ENCODE peak calls at places on chromosomes 1 and 21, in nine cellular contexts. Q is brain microvascular endothelial cell, D is AG09319, H is lower lobe of right lung, X is astrocyte of the cerebellum, R is hepatocyte, Y is dorsolateral prefrontal cortex, P is neural crest cell, F is Peyer's patch. K is an unnamed sample.

GRCh38 chr1:10973552-10973951 is 38.9 kb upstream of the TARDBP start:
- DNase-seq in Y (no peak), H (no peak), D (peak; percentile 59), P (no peak), X (no peak), F (no peak), Q (no peak), R (no peak), K (no peak)

GRCh38 chr1:244347942-244348341 is 103.8 kb downstream of the ADSS2 start:
- DNase-seq in D (no peak), P (no peak), H (no peak), Q (no peak), R (peak; percentile 73), X (no peak), F (no peak), Y (no peak), K (no peak)

GRCh38 chr21:45532826-45533730 is 9.2 kb downstream of the SLC19A1 start:
- DNase-seq in P (no peak), D (no peak), H (peak; percentile 56), X (no peak), Y (no peak), R (no peak), Q (no peak), F (peak; percentile 87), K (no peak)

GRCh38 chr1:173914366-173914871 is 2.7 kb downstream of the SERPINC1 start:
- DNase-seq in R (peak; percentile 21), F (no peak), D (no peak), X (no peak), Y (no peak), Q (peak; percentile 20), H (no peak), P (peak; percentile 8), K (peak; percentile 58)

GRCh38 chr1:226019550-226019949 is 20.4 kb upstream of the SDE2 start:
- DNase-seq in Q (no peak), P (no peak), F (no peak), Y (no peak), X (no peak), D (no peak), R (no peak), H (no peak), K (no peak)

GRCh38 chr1:145690587-145691558 is 16.3 kb downstream of the PDZK1 start:
- DNase-seq in Y (no peak), F (no peak), D (peak; percentile 20), Q (peak; percentile 55), X (peak; percentile 76), P (no peak), R (no peak), H (no peak), K (peak; percentile 34)

GRCh38 chr1:34970220-34970735 is 14.9 kb downstream of the TMEM35B start:
- DNase-seq in Q (no peak), Y (no peak), X (no peak), D (no peak), P (no peak), H (no peak), R (no peak), F (no peak), K (no peak)

GRCh38 chr1:222880586-222880985 is 65.7 kb downstream of the DISP1 start:
- DNase-seq in D (no peak), P (no peak), R (no peak), Q (peak; percentile 70), X (peak; percentile 8), F (no peak), H (no peak), Y (no peak), K (no peak)

GRCh38 chr1:230430499-230430898 is 4.4 kb upstream of the PGBD5 start:
- DNase-seq in Y (no peak), R (no peak), H (no peak), X (no peak), F (no peak), D (no peak), Q (no peak), P (no peak), K (no peak)

GRCh38 chr21:45769239-45769758 is 125.8 kb downstream of the PCBP3 start:
- DNase-seq in F (no peak), X (no peak), Q (no peak), H (no peak), R (no peak), Y (no peak), D (no peak), P (no peak), K (no peak)

GRCh38 chr1:20660363-20661234 is 570 bp downstream of the DDOST start:
- DNase-seq in X (no peak), Q (no peak), R (no peak), P (no peak), D (no peak), Y (no peak), F (no peak), H (no peak), K (no peak)

GRCh38 chr1:20662110-20662475 is 924 bp upstream of the DDOST start:
- DNase-seq in H (no peak), R (no peak), F (no peak), D (no peak), P (no peak), Y (no peak), Q (no peak), X (no peak), K (no peak)

GRCh38 chr1:20663969-20664715 is 3.0 kb upstream of the DDOST start:
- DNase-seq in D (no peak), R (no peak), P (no peak), Q (no peak), H (no peak), Y (no peak), F (no peak), X (no peak), K (no peak)

GRCh38 chr1:20663365-20663764 is 2.2 kb upstream of the DDOST start:
- DNase-seq in P (no peak), F (no peak), R (no peak), D (no peak), X (no peak), Y (no peak), H (no peak), Q (no peak), K (no peak)

DNA sequence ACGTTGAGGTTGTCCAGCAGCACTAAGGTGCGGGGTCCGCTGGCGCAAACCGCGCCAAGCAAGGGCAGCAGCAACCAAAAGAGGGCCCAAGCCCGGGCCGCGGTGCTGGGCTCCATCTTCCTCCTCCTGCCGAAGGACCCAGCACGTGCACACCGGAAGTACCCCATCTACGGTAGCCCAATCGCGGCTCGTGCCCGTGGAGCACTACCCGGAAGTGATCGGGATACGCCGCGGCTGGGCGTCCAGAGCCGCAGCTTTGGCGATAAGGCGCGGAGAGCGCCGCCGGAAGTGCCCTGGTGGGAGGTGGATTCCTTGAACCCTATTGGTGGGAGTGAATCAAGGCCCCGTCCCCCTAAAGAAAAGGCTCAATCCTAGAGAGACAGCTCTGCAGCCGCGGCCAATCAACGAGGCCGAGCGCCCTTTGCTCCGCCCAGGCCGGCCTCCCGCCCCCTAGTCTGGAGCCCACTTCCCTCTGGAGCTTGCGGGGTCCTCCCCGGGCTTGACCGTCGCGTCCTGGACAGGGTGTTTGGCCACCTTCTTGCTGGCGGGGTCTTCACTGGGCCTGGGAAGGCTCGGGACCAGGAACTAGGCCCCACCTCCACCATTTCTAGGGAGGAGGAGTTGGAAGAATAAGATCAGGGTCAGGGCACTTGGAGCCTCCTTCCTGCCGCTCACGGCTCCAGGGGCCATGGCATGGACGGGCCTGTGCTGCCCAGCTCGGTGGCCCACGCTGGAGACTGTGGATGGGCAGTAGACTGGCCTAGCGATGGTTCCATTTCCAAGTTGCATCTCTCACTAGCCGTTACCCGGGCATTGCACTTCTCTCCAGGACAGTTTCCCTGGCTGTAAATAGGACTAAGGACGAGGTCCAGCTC is at the start of gene DDOST:
- DNase-seq in P (peak; percentile 89), Q (peak; percentile 97), Y (peak; percentile 98), R (peak; percentile 98), X (peak; percentile 95), F (peak; percentile 96), D (peak; percentile 91), H (peak; percentile 97), K (peak; percentile 92)
- TF ChIP-seq CTCF in P (peak; percentile 55), Q (peak; percentile 60), Y (peak; percentile 56), R (peak; percentile 58), X (peak; percentile 46), F (peak; percentile 58), D (peak; percentile 51), H (peak; percentile 59), K (no peak)

GRCh38 chr1:73452522-73452921 is 745.5 kb downstream of the LRRIQ3 start:
- DNase-seq in R (no peak), X (no peak), P (no peak), H (no peak), Q (no peak), Y (no peak), F (no peak), D (no peak), K (no peak)
- TF ChIP-seq CTCF in R (peak; percentile 33), X (peak; percentile 28), P (peak; percentile 34), H (no peak), Q (no peak), Y (no peak), F (no peak), D (no peak), K (no peak)

GRCh38 chr1:43034195-43034658 is 75.6 kb upstream of the SLC2A1 start:
- DNase-seq in X (no peak), F (peak; percentile 64), P (no peak), D (no peak), R (no peak), Y (no peak), H (no peak), Q (no peak), K (no peak)

GRCh38 chr1:43036457-43036827 is 77.8 kb upstream of the SLC2A1 start:
- DNase-seq in P (no peak), F (no peak), D (no peak), H (no peak), Y (no peak), X (no peak), Q (no peak), R (no peak), K (no peak)

GRCh38 chr1:43034778-43035177 is 76.1 kb upstream of the SLC2A1 start:
- DNase-seq in H (no peak), X (no peak), Q (no peak), F (no peak), Y (no peak), D (no peak), P (no peak), R (no peak), K (no peak)

GRCh38 chr1:43036932-43037331 is 78.3 kb upstream of the SLC2A1 start:
- DNase-seq in H (no peak), Q (no peak), F (no peak), Y (no peak), X (no peak), D (no peak), R (no peak), P (no peak), K (no peak)

GRCh38 chr1:43035821-43036456 is 77.3 kb upstream of the SLC2A1 start:
- DNase-seq in Q (no peak), D (no peak), Y (no peak), F (no peak), H (no peak), X (no peak), P (peak; percentile 51), R (no peak), K (no peak)
- TF ChIP-seq CTCF in Q (no peak), D (no peak), Y (no peak), F (no peak), H (no peak), X (no peak), P (no peak), R (no peak), K (no peak)

DNA sequence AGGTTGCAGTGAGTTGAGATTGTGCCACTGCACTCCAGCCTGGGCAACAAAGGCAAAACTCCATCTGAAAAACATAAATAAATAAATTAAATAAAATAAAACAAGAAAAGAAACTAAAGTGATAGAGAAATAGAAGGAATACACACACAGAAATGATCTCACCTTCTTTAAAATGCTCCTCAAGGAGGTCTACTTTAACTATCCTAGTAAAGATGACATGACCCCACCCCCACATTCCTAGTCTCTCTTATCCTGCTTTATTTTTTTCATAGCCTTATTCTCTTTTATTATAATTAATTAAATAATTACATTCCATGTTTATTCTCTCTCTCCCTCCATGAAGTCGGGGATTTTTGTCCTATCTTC is 18.0 kb upstream of the CR1L start:
- DNase-seq in D (no peak), H (no peak), R (no peak), Q (no peak), P (no peak), X (no peak), Y (no peak), F (no peak), K (no peak)
- TF ChIP-seq CTCF in D (no peak), H (no peak), R (no peak), Q (no peak), P (no peak), X (no peak), Y (no peak), F (no peak), K (no peak)

K was measured in Calu3.